ENCODE peak calls at places on chromosomes 2 and 18, in five cellular contexts. P is hepatocyte; S is MM.1S; K is psoas muscle; T is CD4-positive, alpha-beta memory T cell. C is an unnamed sample.

GRCh38 chr2:143229411-143229810 is 100.2 kb downstream of the ARHGAP15 start:
- DNase-seq in K (no peak), T (no peak), S (no peak), P (no peak), C (no peak)

GRCh38 chr18:55588876-55589595 is 1.0 kb upstream of the TCF4 start:
- DNase-seq in P (no peak), T (no peak), S (no peak), K (no peak), C (peak; percentile 44)

GRCh38 chr2:197024206-197024605 is 97.7 kb upstream of the PGAP1 start:
- DNase-seq in K (no peak), S (no peak), T (no peak), P (peak; percentile 36), C (no peak)

GRCh38 chr2:80454628-80455027 is 150.1 kb upstream of the LRRTM1 start:
- DNase-seq in K (no peak), S (no peak), P (no peak), T (no peak), C (no peak)

GRCh38 chr2:72689579-72690170 is 136.2 kb downstream of the EXOC6B start:
- DNase-seq in P (no peak), S (no peak), T (no peak), K (no peak), C (no peak)

GRCh38 chr2:109726666-109727270 is 67.3 kb upstream of the RGPD5 start:
- DNase-seq in K (no peak), P (no peak), S (no peak), T (no peak), C (no peak)

GRCh38 chr2:232838406-232838874 is 31.6 kb upstream of the SNORC start:
- DNase-seq in P (peak; percentile 23), K (no peak), T (peak; percentile 49), S (peak; percentile 78), C (peak; percentile 47)

GRCh38 chr2:181077128-181077709 is 96.8 kb downstream of the UBE2E3 start:
- DNase-seq in P (peak; percentile 61), T (peak; percentile 62), K (no peak), S (peak; percentile 73), C (peak; percentile 72)

GRCh38 chr2:71950256-71951066 is 197.2 kb downstream of the CYP26B1 start:
- DNase-seq in P (no peak), T (no peak), S (no peak), K (peak; percentile 90), C (no peak)

GRCh38 chr2:121019073-121019472 is 265.9 kb downstream of the TFCP2L1 start:
- DNase-seq in T (no peak), K (no peak), S (no peak), P (no peak), C (no peak)
- H3K4me3 ChIP-seq in T (no peak overlapping the region), K (peak overlapping the region; percentile 11), S (no peak overlapping the region), P (no peak overlapping the region), C (no peak overlapping the region)

GRCh38 chr2:38245114-38245641 is 131.9 kb downstream of the ATL2 start:
- DNase-seq in P (no peak), S (no peak), T (no peak), K (no peak), C (no peak)
- H3K27ac ChIP-seq in P (no peak overlapping the region), S (no peak overlapping the region), T (no peak overlapping the region), K (peak overlapping the region; percentile 36), C (no peak overlapping the region)

GRCh38 chr2:126885701-126886121 is 13.0 kb upstream of the TEX51 start:
- DNase-seq in K (peak; percentile 64), P (no peak), T (no peak), S (no peak), C (no peak)
- H3K4me3 ChIP-seq in K (peak overlapping the region; percentile 56), P (no peak overlapping the region), T (no peak overlapping the region), S (no peak overlapping the region), C (peak overlapping the region; percentile 29)

DNA sequence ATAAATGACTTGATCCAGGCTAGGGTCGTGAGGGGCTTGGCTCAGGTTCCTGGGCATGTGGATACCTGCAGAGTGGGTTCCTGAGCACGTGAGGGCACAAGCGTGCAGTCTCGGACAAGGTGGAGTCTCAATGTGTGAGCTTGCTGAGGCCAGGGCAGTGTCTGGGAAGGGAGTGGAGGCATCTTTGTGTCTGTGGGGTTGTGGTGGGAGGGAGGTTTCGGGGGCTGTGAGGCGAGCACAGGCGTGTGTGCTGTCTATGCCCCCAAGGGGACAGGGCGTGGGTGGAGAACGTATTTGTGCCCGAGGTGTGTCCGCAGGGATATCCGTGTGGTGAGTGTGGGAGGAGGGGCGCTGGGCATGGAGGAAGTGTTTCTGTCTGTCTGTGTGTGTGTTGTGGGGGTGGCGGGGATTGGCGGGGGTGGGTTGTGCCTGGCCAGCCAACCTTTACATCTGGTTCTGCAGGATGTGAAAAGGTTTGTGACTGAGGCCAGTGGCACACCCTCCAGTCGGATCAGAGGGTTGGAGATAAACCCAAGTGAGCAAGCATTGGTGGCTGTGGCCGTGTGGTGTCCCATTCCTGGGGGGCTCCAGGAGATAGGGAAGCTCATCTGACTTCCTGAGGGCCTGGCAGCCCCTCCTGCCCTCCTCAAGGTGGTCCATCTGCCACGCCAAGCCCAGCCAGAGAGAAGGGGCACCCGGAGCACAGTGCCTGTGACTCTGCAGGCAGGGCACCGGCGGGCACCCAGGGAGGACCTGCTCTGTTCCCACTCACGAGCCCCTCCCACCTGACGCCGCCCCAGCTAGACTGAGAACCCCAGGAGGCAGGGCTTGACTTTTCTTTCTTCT is 57.1 kb downstream of the ZFP36L2 start:
- DNase-seq in K (no peak), S (no peak), T (no peak), P (no peak), C (no peak)
- H3K27ac ChIP-seq in K (no peak overlapping the region), S (no peak overlapping the region), T (peak overlapping the region; percentile 65), P (peak overlapping the region; percentile 95), C (no peak overlapping the region)

GRCh38 chr2:25132296-25132630 is 36.1 kb downstream of the POMC start:
- DNase-seq in K (peak; percentile 8), P (peak; percentile 52), S (no peak), T (no peak), C (no peak)
- H3K4me3 ChIP-seq in K (peak overlapping the region; percentile 34), P (no peak overlapping the region), S (no peak overlapping the region), T (no peak overlapping the region), C (no peak overlapping the region)

GRCh38 chr18:23281626-23282436 is 146.5 kb downstream of the CABLES1 start:
- DNase-seq in P (peak; percentile 49), K (no peak), S (no peak), T (no peak), C (peak; percentile 68)

GRCh38 chr18:23283933-23284430 is 148.7 kb downstream of the CABLES1 start:
- DNase-seq in K (no peak), T (no peak), S (no peak), P (no peak), C (no peak)

GRCh38 chr18:23282437-23282781 is 147.1 kb downstream of the CABLES1 start:
- DNase-seq in T (no peak), P (no peak), S (no peak), K (no peak), C (no peak)

GRCh38 chr18:23279931-23280330 is 144.6 kb downstream of the CABLES1 start:
- DNase-seq in K (no peak), P (no peak), T (no peak), S (no peak), C (no peak)

GRCh38 chr18:23280844-23281243 is 145.6 kb downstream of the CABLES1 start:
- DNase-seq in T (no peak), S (no peak), K (no peak), P (no peak), C (no peak)
- H3K27ac ChIP-seq in T (no peak overlapping the region), S (no peak overlapping the region), K (no peak overlapping the region), P (no peak overlapping the region), C (no peak overlapping the region)

GRCh38 chr18:12307251-12307736 is 747 bp upstream of the TUBB6 start:
- DNase-seq in S (no peak), T (no peak), K (peak; percentile 72), P (peak; percentile 65), C (peak; percentile 53)

GRCh38 chr18:12307871-12308385 is at the start of gene TUBB6:
- DNase-seq in S (no peak), P (peak; percentile 83), T (no peak), K (peak; percentile 83), C (peak; percentile 88)

GRCh38 chr18:12310762-12311161 is 2.7 kb downstream of the TUBB6 start:
- DNase-seq in T (no peak), K (peak; percentile 23), S (no peak), P (no peak), C (no peak)

GRCh38 chr18:12308386-12309100 is 502 bp downstream of the TUBB6 start:
- DNase-seq in K (peak; percentile 91), S (no peak), P (peak; percentile 91), T (no peak), C (peak; percentile 86)

DNA sequence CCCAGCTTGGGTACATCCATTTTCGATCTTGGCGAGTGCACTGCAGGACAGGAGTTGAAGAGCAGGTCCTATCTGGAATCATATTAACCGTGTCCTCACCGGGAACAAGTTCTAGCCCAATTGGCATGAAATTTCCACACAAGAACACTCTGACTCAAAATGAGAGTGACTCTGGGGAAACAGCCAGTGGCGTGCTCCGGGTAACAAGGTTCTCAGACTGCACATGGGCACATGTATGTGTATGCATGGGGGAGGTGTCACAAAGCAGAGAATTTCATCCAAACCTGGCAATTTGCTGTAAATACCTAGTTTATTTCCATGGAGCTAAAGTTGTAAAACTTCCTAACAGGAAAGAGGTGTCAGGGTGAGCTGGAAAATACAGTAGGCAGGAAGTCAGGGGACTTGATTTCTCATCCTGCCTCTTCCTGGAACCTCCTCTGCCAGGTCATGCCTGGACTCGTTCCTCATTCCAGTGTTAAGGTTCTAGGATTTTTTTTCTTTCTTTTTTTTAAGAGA is 1.7 kb downstream of the TUBB6 start:
- DNase-seq in K (no peak), P (no peak), S (no peak), T (no peak), C (no peak)
- H3K4me3 ChIP-seq in K (peak overlapping the region; percentile 73), P (peak overlapping the region; percentile 0), S (no peak overlapping the region), T (no peak overlapping the region), C (peak overlapping the region; percentile 97)

GRCh38 chr2:85064927-85065630 is 68.1 kb upstream of the TCF7L1 start:
- DNase-seq in S (no peak), K (no peak), T (no peak), P (no peak), C (peak; percentile 17)

GRCh38 chr2:85058619-85058941 is 74.6 kb upstream of the TCF7L1 start:
- DNase-seq in K (no peak), P (no peak), S (no peak), T (no peak), C (no peak)

GRCh38 chr2:85063981-85064599 is 69.1 kb upstream of the TCF7L1 start:
- DNase-seq in T (no peak), K (no peak), P (no peak), S (no peak), C (no peak)

GRCh38 chr2:85066006-85066405 is 67.2 kb upstream of the TCF7L1 start:
- DNase-seq in K (no peak), P (no peak), T (no peak), S (no peak), C (no peak)

GRCh38 chr2:85062565-85062964 is 70.6 kb upstream of the TCF7L1 start:
- DNase-seq in K (no peak), P (no peak), S (no peak), T (no peak), C (no peak)
- H3K27ac ChIP-seq in K (no peak overlapping the region), P (no peak overlapping the region), S (no peak overlapping the region), T (no peak overlapping the region), C (no peak overlapping the region)

GRCh38 chr2:1641498-1641897 is 102.8 kb downstream of the PXDN start:
- DNase-seq in P (peak; percentile 64), K (no peak), S (no peak), T (no peak), C (peak; percentile 83)

GRCh38 chr2:1640301-1641135 is 103.8 kb downstream of the PXDN start:
- DNase-seq in T (no peak), K (peak; percentile 29), S (no peak), P (no peak), C (no peak)

GRCh38 chr2:1643220-1643619 is 101.1 kb downstream of the PXDN start:
- DNase-seq in S (no peak), P (no peak), K (peak; percentile 40), T (no peak), C (no peak)

GRCh38 chr2:1644427-1644826 is 99.9 kb downstream of the PXDN start:
- DNase-seq in S (no peak), K (peak; percentile 12), P (no peak), T (no peak), C (no peak)

GRCh38 chr2:1642066-1642861 is 102.1 kb downstream of the PXDN start:
- DNase-seq in P (no peak), K (peak; percentile 30), T (no peak), S (no peak), C (peak; percentile 42)
- H3K4me3 ChIP-seq in P (no peak overlapping the region), K (no peak overlapping the region), T (no peak overlapping the region), S (no peak overlapping the region), C (no peak overlapping the region)

C was measured in A673.